ENCODE peak calls at places on chromosomes 7 and 10, in four cellular contexts. V is T-cell, L is NAMALWA, F is NCI-H2081 treated with DMSO at 0.1 percent for 48 hours. H is an unnamed sample.

GRCh38 chr10:77086081-77086480 is 551.5 kb downstream of the KCNMA1 start:
- DNase-seq in L (no peak), F (no peak), V (no peak), H (no peak)

GRCh38 chr10:47164800-47165128 is 135.2 kb upstream of the GDF10 start:
- DNase-seq in V (no peak), F (no peak), L (no peak), H (no peak)

GRCh38 chr10:108862691-108863350 is 1060.5 kb downstream of the XPNPEP1 start:
- DNase-seq in F (no peak), V (no peak), L (no peak), H (no peak)

GRCh38 chr7:7122033-7122478 is 60.3 kb upstream of the C1GALT1 start:
- DNase-seq in V (no peak), F (no peak), L (no peak), H (no peak)

GRCh38 chr10:116271593-116272496 is 1.2 kb downstream of the GFRA1 start:
- DNase-seq in L (no peak), F (no peak), V (no peak), H (no peak)

GRCh38 chr10:3658766-3659165 is 126.2 kb downstream of the KLF6 start:
- DNase-seq in V (no peak), L (no peak), F (no peak), H (no peak)

GRCh38 chr10:73586583-73586984 is 4.6 kb downstream of the USP54 start:
- DNase-seq in L (no peak), V (no peak), F (no peak), H (peak; percentile 72)

GRCh38 chr7:157764193-157764592 is 427.4 kb downstream of the DNAJB6 start:
- DNase-seq in L (no peak), F (no peak), V (no peak), H (no peak)

GRCh38 chr7:135385209-135385608 is 124.7 kb downstream of the CNOT4 start:
- DNase-seq in V (no peak), F (peak; percentile 68), L (no peak), H (no peak)

H was measured in NB4.